ENCODE peak calls at places on chromosomes 16 and 17, in nine cellular contexts. One of them, this sample, is unnamed.

GRCh38 chr17:81153340-81153803 is 11.9 kb upstream of the PVALEF start:
- DNase-seq in OCI-LY7: no peak
- DNase-seq in GM13977: no peak
- DNase-seq in fibroblast of the aortic adventitia: no peak
- DNase-seq in GM12865: peak; percentile 48
- DNase-seq in activated CD8-positive, alpha-beta T cell treated with anti-CD3 and anti-CD28 coated beads for 36 hours: no peak
- DNase-seq in nephron progenitor cell: no peak
- DNase-seq in AG04450: no peak
- DNase-seq in epithelial cell of esophagus: peak; percentile 24
- DNase-seq in this sample: no peak

GRCh38 chr17:76523084-76524037 is 14.1 kb downstream of the CYGB start:
- DNase-seq in activated CD8-positive, alpha-beta T cell treated with anti-CD3 and anti-CD28 coated beads for 36 hours: peak; percentile 82
- DNase-seq in OCI-LY7: peak; percentile 85
- DNase-seq in fibroblast of the aortic adventitia: peak; percentile 52
- DNase-seq in GM12865: peak; percentile 80
- DNase-seq in AG04450: no peak
- DNase-seq in GM13977: peak; percentile 86
- DNase-seq in epithelial cell of esophagus: peak; percentile 70
- DNase-seq in nephron progenitor cell: peak; percentile 89
- DNase-seq in this sample: peak; percentile 85

GRCh38 chr16:81808933-81809480 is 29.9 kb downstream of the PLCG2 start:
- DNase-seq in fibroblast of the aortic adventitia: no peak
- DNase-seq in activated CD8-positive, alpha-beta T cell treated with anti-CD3 and anti-CD28 coated beads for 36 hours: peak; percentile 72
- DNase-seq in OCI-LY7: peak; percentile 95
- DNase-seq in nephron progenitor cell: no peak
- DNase-seq in AG04450: no peak
- DNase-seq in GM13977: peak; percentile 50
- DNase-seq in epithelial cell of esophagus: no peak
- DNase-seq in GM12865: peak; percentile 98
- DNase-seq in this sample: peak; percentile 60

GRCh38 chr16:89193021-89193575 is 7.2 kb downstream of the SLC22A31 start:
- DNase-seq in GM12865: no peak
- DNase-seq in GM13977: peak; percentile 87
- DNase-seq in nephron progenitor cell: peak; percentile 77
- DNase-seq in AG04450: no peak
- DNase-seq in OCI-LY7: peak; percentile 72
- DNase-seq in fibroblast of the aortic adventitia: peak; percentile 77
- DNase-seq in epithelial cell of esophagus: peak; percentile 78
- DNase-seq in activated CD8-positive, alpha-beta T cell treated with anti-CD3 and anti-CD28 coated beads for 36 hours: peak; percentile 85
- DNase-seq in this sample: peak; percentile 88

GRCh38 chr17:68351395-68351794 is 60.1 kb downstream of the ARSG start:
- DNase-seq in OCI-LY7: no peak
- DNase-seq in GM12865: no peak
- DNase-seq in fibroblast of the aortic adventitia: peak; percentile 33
- DNase-seq in activated CD8-positive, alpha-beta T cell treated with anti-CD3 and anti-CD28 coated beads for 36 hours: no peak
- DNase-seq in AG04450: no peak
- DNase-seq in GM13977: no peak
- DNase-seq in epithelial cell of esophagus: no peak
- DNase-seq in nephron progenitor cell: no peak
- DNase-seq in this sample: no peak

GRCh38 chr16:70529051-70529777 is 5.6 kb downstream of the SF3B3 start:
- DNase-seq in fibroblast of the aortic adventitia: peak; percentile 84
- DNase-seq in epithelial cell of esophagus: peak; percentile 70
- DNase-seq in activated CD8-positive, alpha-beta T cell treated with anti-CD3 and anti-CD28 coated beads for 36 hours: no peak
- DNase-seq in OCI-LY7: peak; percentile 54
- DNase-seq in GM13977: peak; percentile 25
- DNase-seq in AG04450: no peak
- DNase-seq in GM12865: peak; percentile 37
- DNase-seq in nephron progenitor cell: no peak
- DNase-seq in this sample: no peak

GRCh38 chr17:53134546-53134945 is 688.2 kb upstream of the KIF2B start:
- DNase-seq in epithelial cell of esophagus: no peak
- DNase-seq in OCI-LY7: no peak
- DNase-seq in fibroblast of the aortic adventitia: no peak
- DNase-seq in GM13977: no peak
- DNase-seq in AG04450: no peak
- DNase-seq in GM12865: no peak
- DNase-seq in nephron progenitor cell: no peak
- DNase-seq in activated CD8-positive, alpha-beta T cell treated with anti-CD3 and anti-CD28 coated beads for 36 hours: no peak
- DNase-seq in this sample: no peak

GRCh38 chr17:80261159-80261894 is 675 bp downstream of the RNF213 start:
- DNase-seq in activated CD8-positive, alpha-beta T cell treated with anti-CD3 and anti-CD28 coated beads for 36 hours: peak; percentile 76
- DNase-seq in AG04450: no peak
- DNase-seq in GM13977: no peak
- DNase-seq in epithelial cell of esophagus: peak; percentile 43
- DNase-seq in fibroblast of the aortic adventitia: peak; percentile 50
- DNase-seq in nephron progenitor cell: peak; percentile 52
- DNase-seq in OCI-LY7: peak; percentile 82
- DNase-seq in GM12865: peak; percentile 70
- DNase-seq in this sample: no peak

GRCh38 chr16:75580-76501 is 2.2 kb upstream of the MPG start:
- DNase-seq in GM12865: no peak
- DNase-seq in AG04450: no peak
- DNase-seq in nephron progenitor cell: peak; percentile 56
- DNase-seq in OCI-LY7: peak; percentile 33
- DNase-seq in activated CD8-positive, alpha-beta T cell treated with anti-CD3 and anti-CD28 coated beads for 36 hours: no peak
- DNase-seq in fibroblast of the aortic adventitia: peak; percentile 91
- DNase-seq in GM13977: no peak
- DNase-seq in epithelial cell of esophagus: peak; percentile 41
- DNase-seq in this sample: no peak

GRCh38 chr17:4509923-4510614 is 11.4 kb downstream of the SPNS2 start:
- DNase-seq in fibroblast of the aortic adventitia: no peak
- DNase-seq in AG04450: no peak
- DNase-seq in activated CD8-positive, alpha-beta T cell treated with anti-CD3 and anti-CD28 coated beads for 36 hours: no peak
- DNase-seq in GM12865: no peak
- DNase-seq in nephron progenitor cell: no peak
- DNase-seq in GM13977: no peak
- DNase-seq in epithelial cell of esophagus: no peak
- DNase-seq in OCI-LY7: no peak
- DNase-seq in this sample: no peak

GRCh38 chr16:869823-870641 is 69.5 kb upstream of the GNG13 start:
- DNase-seq in AG04450: no peak
- DNase-seq in OCI-LY7: no peak
- DNase-seq in fibroblast of the aortic adventitia: no peak
- DNase-seq in GM13977: no peak
- DNase-seq in activated CD8-positive, alpha-beta T cell treated with anti-CD3 and anti-CD28 coated beads for 36 hours: no peak
- DNase-seq in GM12865: no peak
- DNase-seq in epithelial cell of esophagus: no peak
- DNase-seq in nephron progenitor cell: no peak
- DNase-seq in this sample: no peak

GRCh38 chr17:64097196-64097936 is 32.6 kb downstream of the ERN1 start:
- DNase-seq in OCI-LY7: no peak
- DNase-seq in AG04450: no peak
- DNase-seq in activated CD8-positive, alpha-beta T cell treated with anti-CD3 and anti-CD28 coated beads for 36 hours: no peak
- DNase-seq in fibroblast of the aortic adventitia: peak; percentile 84
- DNase-seq in nephron progenitor cell: no peak
- DNase-seq in epithelial cell of esophagus: peak; percentile 41
- DNase-seq in GM13977: no peak
- DNase-seq in GM12865: no peak
- DNase-seq in this sample: no peak

GRCh38 chr17:3917391-3917931 is 1.2 kb upstream of the P2RX1 start:
- DNase-seq in activated CD8-positive, alpha-beta T cell treated with anti-CD3 and anti-CD28 coated beads for 36 hours: no peak
- DNase-seq in GM12865: no peak
- DNase-seq in OCI-LY7: no peak
- DNase-seq in fibroblast of the aortic adventitia: peak; percentile 64
- DNase-seq in AG04450: no peak
- DNase-seq in epithelial cell of esophagus: no peak
- DNase-seq in GM13977: no peak
- DNase-seq in nephron progenitor cell: no peak
- DNase-seq in this sample: no peak

GRCh38 chr17:7235693-7236665 is 1.7 kb upstream of the DVL2 start:
- DNase-seq in activated CD8-positive, alpha-beta T cell treated with anti-CD3 and anti-CD28 coated beads for 36 hours: no peak
- DNase-seq in nephron progenitor cell: no peak
- DNase-seq in GM13977: no peak
- DNase-seq in fibroblast of the aortic adventitia: no peak
- DNase-seq in AG04450: no peak
- DNase-seq in OCI-LY7: no peak
- DNase-seq in epithelial cell of esophagus: peak; percentile 66
- DNase-seq in GM12865: no peak
- DNase-seq in this sample: no peak

GRCh38 chr17:68792042-68792685 is 163.0 kb downstream of the ABCA8 start:
- DNase-seq in OCI-LY7: no peak
- DNase-seq in epithelial cell of esophagus: no peak
- DNase-seq in activated CD8-positive, alpha-beta T cell treated with anti-CD3 and anti-CD28 coated beads for 36 hours: no peak
- DNase-seq in AG04450: no peak
- DNase-seq in GM13977: no peak
- DNase-seq in GM12865: no peak
- DNase-seq in nephron progenitor cell: no peak
- DNase-seq in fibroblast of the aortic adventitia: peak; percentile 97
- DNase-seq in this sample: no peak

GRCh38 chr16:569445-570254 is at the start of gene PIGQ:
- DNase-seq in epithelial cell of esophagus: peak; percentile 47
- DNase-seq in GM13977: peak; percentile 95
- DNase-seq in fibroblast of the aortic adventitia: peak; percentile 57
- DNase-seq in nephron progenitor cell: peak; percentile 77
- DNase-seq in OCI-LY7: peak; percentile 79
- DNase-seq in activated CD8-positive, alpha-beta T cell treated with anti-CD3 and anti-CD28 coated beads for 36 hours: peak; percentile 63
- DNase-seq in AG04450: no peak
- DNase-seq in GM12865: peak; percentile 75
- DNase-seq in this sample: peak; percentile 97

DNA sequence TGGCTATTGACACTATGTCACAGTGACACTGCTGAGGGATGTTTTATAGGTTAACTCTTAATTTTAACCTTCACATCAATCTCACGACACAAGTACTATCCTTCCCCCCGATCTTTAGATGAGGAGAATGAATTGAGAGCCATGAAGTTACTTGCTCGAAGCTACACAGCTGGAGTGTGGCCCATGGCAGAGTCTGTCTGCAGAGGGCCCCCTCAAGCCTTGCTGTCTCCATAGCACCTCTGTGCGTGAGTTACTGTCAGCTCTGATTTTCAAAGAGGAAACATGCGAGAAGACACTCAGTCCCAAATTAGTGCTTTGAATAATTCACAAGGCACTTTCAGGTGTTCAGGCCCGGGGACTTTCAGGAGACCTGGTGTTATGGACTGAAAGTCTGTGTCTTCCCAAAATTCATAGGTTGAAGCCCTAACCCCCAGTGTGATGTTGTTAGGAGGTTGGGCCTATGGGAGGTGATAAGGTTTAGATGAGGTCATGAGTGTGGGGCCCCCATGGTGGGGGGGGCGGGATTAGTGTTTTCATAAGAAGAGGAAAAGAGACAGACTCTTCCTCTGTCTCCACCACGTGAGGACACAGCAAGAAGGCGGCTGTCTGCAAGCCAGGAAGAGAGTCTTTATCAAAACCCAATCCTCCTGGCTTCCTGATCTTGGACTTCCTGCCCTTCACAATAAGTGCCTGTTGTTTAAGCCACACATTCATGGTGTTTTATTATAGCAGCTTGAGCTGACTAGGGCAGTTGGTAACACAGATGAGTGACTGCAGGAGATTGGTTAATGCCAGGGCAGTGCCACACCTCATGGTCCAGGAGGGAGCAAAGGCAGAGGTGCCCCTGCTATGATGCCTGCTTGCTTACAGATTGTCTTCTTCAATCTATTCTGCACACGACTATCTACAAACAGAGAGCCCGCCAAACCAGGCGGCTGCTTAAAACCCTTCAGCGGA is 281.8 kb downstream of the HAPSTR1 start:
- DNase-seq in nephron progenitor cell: no peak
- DNase-seq in fibroblast of the aortic adventitia: no peak
- DNase-seq in GM12865: no peak
- DNase-seq in AG04450: no peak
- DNase-seq in OCI-LY7: no peak
- DNase-seq in epithelial cell of esophagus: no peak
- DNase-seq in GM13977: no peak
- DNase-seq in activated CD8-positive, alpha-beta T cell treated with anti-CD3 and anti-CD28 coated beads for 36 hours: no peak
- DNase-seq in this sample: no peak
- TF ChIP-seq CTCF in nephron progenitor cell: no peak
- TF ChIP-seq CTCF in fibroblast of the aortic adventitia: no peak
- TF ChIP-seq CTCF in GM12865: no peak
- TF ChIP-seq CTCF in AG04450: no peak
- TF ChIP-seq CTCF in OCI-LY7: peak; percentile 21
- TF ChIP-seq CTCF in epithelial cell of esophagus: no peak
- TF ChIP-seq CTCF in GM13977: no peak
- TF ChIP-seq CTCF in activated CD8-positive, alpha-beta T cell treated with anti-CD3 and anti-CD28 coated beads for 36 hours: no peak
- TF ChIP-seq CTCF in this sample: no peak

GRCh38 chr17:56629450-56630187 is 36.1 kb downstream of the NOG start:
- DNase-seq in OCI-LY7: no peak
- DNase-seq in nephron progenitor cell: peak; percentile 17
- DNase-seq in GM12865: peak; percentile 3
- DNase-seq in fibroblast of the aortic adventitia: peak; percentile 3
- DNase-seq in GM13977: no peak
- DNase-seq in epithelial cell of esophagus: peak; percentile 5
- DNase-seq in AG04450: peak; percentile 7
- DNase-seq in activated CD8-positive, alpha-beta T cell treated with anti-CD3 and anti-CD28 coated beads for 36 hours: peak; percentile 32
- DNase-seq in this sample: no peak
- TF ChIP-seq CTCF in OCI-LY7: peak; percentile 33
- TF ChIP-seq CTCF in nephron progenitor cell: peak; percentile 50
- TF ChIP-seq CTCF in GM12865: peak; percentile 18
- TF ChIP-seq CTCF in fibroblast of the aortic adventitia: peak; percentile 26
- TF ChIP-seq CTCF in GM13977: peak; percentile 19
- TF ChIP-seq CTCF in epithelial cell of esophagus: peak; percentile 20
- TF ChIP-seq CTCF in AG04450: peak; percentile 61
- TF ChIP-seq CTCF in activated CD8-positive, alpha-beta T cell treated with anti-CD3 and anti-CD28 coated beads for 36 hours: no peak
- TF ChIP-seq CTCF in this sample: no peak

GRCh38 chr17:79242873-79243602 is 168.4 kb downstream of the ENGASE start:
- DNase-seq in AG04450: no peak
- DNase-seq in fibroblast of the aortic adventitia: no peak
- DNase-seq in OCI-LY7: peak; percentile 59
- DNase-seq in GM12865: peak; percentile 34
- DNase-seq in epithelial cell of esophagus: no peak
- DNase-seq in GM13977: no peak
- DNase-seq in nephron progenitor cell: no peak
- DNase-seq in activated CD8-positive, alpha-beta T cell treated with anti-CD3 and anti-CD28 coated beads for 36 hours: no peak
- DNase-seq in this sample: no peak

GRCh38 chr17:79244665-79245064 is 170.0 kb downstream of the ENGASE start:
- DNase-seq in GM13977: no peak
- DNase-seq in fibroblast of the aortic adventitia: no peak
- DNase-seq in AG04450: no peak
- DNase-seq in nephron progenitor cell: no peak
- DNase-seq in activated CD8-positive, alpha-beta T cell treated with anti-CD3 and anti-CD28 coated beads for 36 hours: no peak
- DNase-seq in GM12865: no peak
- DNase-seq in OCI-LY7: no peak
- DNase-seq in epithelial cell of esophagus: no peak
- DNase-seq in this sample: no peak

GRCh38 chr17:79243996-79244395 is 169.4 kb downstream of the ENGASE start:
- DNase-seq in activated CD8-positive, alpha-beta T cell treated with anti-CD3 and anti-CD28 coated beads for 36 hours: no peak
- DNase-seq in fibroblast of the aortic adventitia: no peak
- DNase-seq in GM12865: no peak
- DNase-seq in OCI-LY7: no peak
- DNase-seq in GM13977: no peak
- DNase-seq in epithelial cell of esophagus: no peak
- DNase-seq in nephron progenitor cell: no peak
- DNase-seq in AG04450: no peak
- DNase-seq in this sample: no peak

GRCh38 chr17:79242393-79242792 is 167.8 kb downstream of the ENGASE start:
- DNase-seq in AG04450: no peak
- DNase-seq in fibroblast of the aortic adventitia: no peak
- DNase-seq in GM13977: no peak
- DNase-seq in nephron progenitor cell: no peak
- DNase-seq in activated CD8-positive, alpha-beta T cell treated with anti-CD3 and anti-CD28 coated beads for 36 hours: no peak
- DNase-seq in OCI-LY7: no peak
- DNase-seq in GM12865: no peak
- DNase-seq in epithelial cell of esophagus: no peak
- DNase-seq in this sample: no peak

GRCh38 chr17:79243603-79243990 is 169.0 kb downstream of the ENGASE start:
- DNase-seq in fibroblast of the aortic adventitia: no peak
- DNase-seq in activated CD8-positive, alpha-beta T cell treated with anti-CD3 and anti-CD28 coated beads for 36 hours: no peak
- DNase-seq in AG04450: no peak
- DNase-seq in nephron progenitor cell: no peak
- DNase-seq in GM12865: no peak
- DNase-seq in epithelial cell of esophagus: no peak
- DNase-seq in OCI-LY7: no peak
- DNase-seq in GM13977: no peak
- DNase-seq in this sample: no peak
- TF ChIP-seq CTCF in fibroblast of the aortic adventitia: no peak
- TF ChIP-seq CTCF in activated CD8-positive, alpha-beta T cell treated with anti-CD3 and anti-CD28 coated beads for 36 hours: no peak
- TF ChIP-seq CTCF in AG04450: no peak
- TF ChIP-seq CTCF in nephron progenitor cell: no peak
- TF ChIP-seq CTCF in GM12865: no peak
- TF ChIP-seq CTCF in epithelial cell of esophagus: no peak
- TF ChIP-seq CTCF in OCI-LY7: no peak
- TF ChIP-seq CTCF in GM13977: no peak
- TF ChIP-seq CTCF in this sample: no peak

GRCh38 chr16:86093801-86094750 is 195.1 kb downstream of the IRF8 start:
- DNase-seq in fibroblast of the aortic adventitia: no peak
- DNase-seq in nephron progenitor cell: no peak
- DNase-seq in GM12865: no peak
- DNase-seq in activated CD8-positive, alpha-beta T cell treated with anti-CD3 and anti-CD28 coated beads for 36 hours: no peak
- DNase-seq in AG04450: no peak
- DNase-seq in OCI-LY7: no peak
- DNase-seq in epithelial cell of esophagus: no peak
- DNase-seq in GM13977: no peak
- DNase-seq in this sample: no peak
- TF ChIP-seq CTCF in fibroblast of the aortic adventitia: peak; percentile 2
- TF ChIP-seq CTCF in nephron progenitor cell: no peak
- TF ChIP-seq CTCF in GM12865: no peak
- TF ChIP-seq CTCF in activated CD8-positive, alpha-beta T cell treated with anti-CD3 and anti-CD28 coated beads for 36 hours: no peak
- TF ChIP-seq CTCF in AG04450: no peak
- TF ChIP-seq CTCF in OCI-LY7: peak; percentile 36
- TF ChIP-seq CTCF in epithelial cell of esophagus: no peak
- TF ChIP-seq CTCF in GM13977: no peak
- TF ChIP-seq CTCF in this sample: no peak

This sample was measured in GM20000.